ENCODE peak calls at places on chromosome 17, in four cellular contexts. D is IMR-90, T is AG04450, I is heart right ventricle. L is an unnamed sample.

GRCh38 chr17:13642188-13642587 is 40.5 kb upstream of the HS3ST3A1 start:
- DNase-seq in T (no peak), I (no peak), D (no peak), L (no peak)

GRCh38 chr17:73667184-73667959 is 23.1 kb upstream of the SDK2 start:
- DNase-seq in T (no peak), I (no peak), D (no peak), L (no peak)

GRCh38 chr17:75048396-75048933 is 1.4 kb downstream of the KCTD2 start:
- DNase-seq in I (peak; percentile 27), T (no peak), D (peak; percentile 10), L (no peak)

GRCh38 chr17:51640108-51640622 is 379.8 kb downstream of the UTP18 start:
- DNase-seq in T (no peak), D (no peak), I (no peak), L (peak; percentile 17)

GRCh38 chr17:43832976-43833829 is at the start of gene MPP3:
- DNase-seq in I (peak; percentile 76), D (peak; percentile 59), T (no peak), L (no peak)

GRCh38 chr17:17509601-17510425 is 13.6 kb upstream of the RASD1 start:
- DNase-seq in T (no peak), I (no peak), D (no peak), L (no peak)

GRCh38 chr17:17067277-17067676 is 25.0 kb downstream of the MPRIP start:
- DNase-seq in T (no peak), I (no peak), D (peak; percentile 55), L (no peak)

GRCh38 chr17:10429416-10430045 is 7.8 kb upstream of the MYH8 start:
- DNase-seq in D (peak; percentile 28), I (no peak), T (no peak), L (no peak)

GRCh38 chr17:78358538-78359215 is 1.2 kb downstream of the SOCS3 start:
- DNase-seq in D (peak; percentile 53), I (peak; percentile 34), T (no peak), L (no peak)

GRCh38 chr17:16997514-16998429 is 25.9 kb upstream of the TNFRSF13B start:
- DNase-seq in I (peak; percentile 65), D (no peak), T (no peak), L (no peak)

GRCh38 chr17:2610195-2610594 is 16.7 kb downstream of the PAFAH1B1 start:
- DNase-seq in I (no peak), T (no peak), D (no peak), L (no peak)

GRCh38 chr17:32731556-32732295 is 145.2 kb downstream of the MYO1D start:
- DNase-seq in T (no peak), D (no peak), I (no peak), L (no peak)

GRCh38 chr17:51036084-51036483 is 84.6 kb downstream of the SPAG9 start:
- DNase-seq in T (no peak), D (no peak), I (no peak), L (no peak)

GRCh38 chr17:77501101-77501566 is 360.4 kb downstream of the SEC14L1 start:
- DNase-seq in I (no peak), D (no peak), T (no peak), L (no peak)

GRCh38 chr17:61303334-61304096 is 96.1 kb upstream of the TBX2 start:
- DNase-seq in I (no peak), D (peak; percentile 81), T (no peak), L (no peak)

GRCh38 chr17:16285646-16286008 is 67.6 kb downstream of the CENPV start:
- DNase-seq in T (no peak), I (no peak), D (no peak), L (no peak)

GRCh38 chr17:40095944-40096791 is 4.2 kb downstream of the NR1D1 start:
- DNase-seq in I (no peak), T (no peak), D (peak; percentile 19), L (no peak)

DNA sequence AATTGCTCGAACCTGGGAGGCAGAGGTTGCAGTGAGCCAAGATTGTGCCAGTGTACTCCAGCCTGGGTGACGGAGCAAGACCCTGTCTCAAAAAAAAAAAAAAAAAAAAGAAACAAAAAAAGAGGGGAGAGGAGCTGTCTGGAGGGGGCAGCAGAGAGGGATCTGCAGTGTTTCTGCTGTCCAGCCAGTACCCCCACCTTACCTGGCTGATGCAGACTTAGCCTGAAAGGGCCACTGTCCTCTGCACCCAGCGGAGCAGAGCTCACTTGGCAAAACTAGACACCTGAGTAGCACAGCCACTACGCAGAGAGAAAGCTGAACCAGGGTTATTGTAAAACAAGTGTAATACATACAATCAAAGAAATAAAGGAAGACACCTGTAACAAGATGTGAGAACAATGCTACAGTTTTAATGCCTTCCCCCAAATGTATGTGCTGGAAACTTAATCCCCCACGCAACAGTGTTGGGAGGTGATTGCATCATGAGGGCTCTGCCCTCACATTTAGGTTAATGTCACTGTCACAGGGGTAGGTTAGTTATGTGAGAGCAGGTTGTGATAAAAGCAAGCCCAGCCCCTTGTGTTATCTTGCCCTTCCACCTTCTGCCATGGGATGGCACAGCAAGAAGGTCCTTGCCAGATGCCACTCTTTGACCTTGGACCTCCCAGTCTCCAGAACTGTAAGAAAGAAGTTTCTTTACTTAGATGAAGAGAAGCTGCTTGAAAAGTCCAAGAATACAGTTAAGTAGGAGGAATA is 211.2 kb downstream of the RPTOR start:
- DNase-seq in T (no peak), I (no peak), D (no peak), L (no peak)
- TF ChIP-seq CTCF in T (peak; percentile 31), I (no peak), D (peak; percentile 31), L (no peak)

GRCh38 chr17:42423766-42424165 is 710 bp upstream of the CAVIN1 start:
- DNase-seq in T (no peak), I (no peak), D (no peak), L (no peak)
- H3K4me3 ChIP-seq in T (peak overlapping the region; percentile 53), I (peak overlapping the region; percentile 90), D (peak overlapping the region; percentile 25), L (no peak overlapping the region)

GRCh38 chr17:30203471-30203981 is 32.0 kb downstream of the SLC6A4 start:
- DNase-seq in D (no peak), T (no peak), I (no peak), L (no peak)
- TF ChIP-seq CTCF in D (no peak), T (no peak), I (no peak), L (no peak)

DNA sequence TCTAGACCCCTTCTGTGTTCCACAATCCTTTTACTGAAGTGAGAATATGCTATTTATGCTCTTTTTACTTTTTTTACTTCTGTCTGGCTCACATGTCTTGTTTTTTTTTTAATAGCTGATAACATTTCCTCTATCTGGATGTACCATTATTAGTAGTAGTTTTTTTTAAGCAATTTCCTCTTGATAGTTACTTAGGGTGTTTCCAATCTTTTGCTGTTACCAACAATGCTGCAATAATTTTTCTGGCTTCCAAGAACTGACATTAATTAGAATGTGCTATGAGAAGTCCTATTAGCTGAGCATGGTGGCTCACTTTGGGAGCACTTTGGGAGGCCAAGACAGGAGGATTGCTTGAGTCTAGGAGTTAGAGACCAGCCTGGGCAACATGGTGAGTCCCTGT is 32.0 kb downstream of the KSR1 start:
- DNase-seq in T (no peak), I (no peak), D (no peak), L (no peak)
- H3K4me3 ChIP-seq in T (no peak overlapping the region), I (no peak overlapping the region), D (no peak overlapping the region), L (no peak overlapping the region)

GRCh38 chr17:64497565-64498035 is 746 bp upstream of the POLG2 start:
- DNase-seq in D (no peak), I (no peak), T (no peak), L (no peak)
- TF ChIP-seq CTCF in D (no peak), I (no peak), T (no peak), L (no peak)

GRCh38 chr17:67831268-67831667 is 6.0 kb downstream of the BPTF start:
- DNase-seq in T (no peak), D (no peak), I (no peak), L (no peak)
- H3K4me3 ChIP-seq in T (no peak overlapping the region), D (no peak overlapping the region), I (no peak overlapping the region), L (no peak overlapping the region)

DNA sequence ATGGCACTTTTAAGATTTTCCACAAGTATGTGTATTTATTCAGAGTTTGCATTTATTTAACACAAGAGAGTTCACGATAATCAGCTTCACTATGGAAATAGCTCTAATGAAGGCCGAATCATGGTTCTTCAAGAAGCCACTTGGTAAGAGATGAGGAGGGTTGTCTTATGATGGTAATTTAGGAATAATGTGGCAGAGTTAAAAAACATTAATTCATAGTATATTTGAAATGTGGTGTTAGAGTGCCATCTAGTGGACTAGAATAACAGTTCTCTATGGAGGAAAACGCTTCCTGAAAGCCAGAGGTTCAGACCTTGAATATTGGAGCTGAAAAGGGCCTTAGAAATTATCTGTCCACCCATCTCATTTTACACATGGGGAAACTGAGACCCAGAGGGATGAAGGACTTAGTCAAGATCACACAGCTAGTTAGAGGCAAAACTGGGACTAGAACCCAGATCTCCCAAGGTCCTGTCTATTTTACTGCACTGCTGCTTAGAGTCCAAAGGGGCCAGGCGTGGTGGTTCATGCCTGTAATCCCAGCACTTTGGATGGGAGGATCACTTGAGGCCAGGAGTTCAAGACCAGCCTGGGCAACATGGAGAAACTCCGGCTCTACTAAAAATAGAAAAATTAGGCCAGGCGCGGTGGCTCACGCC is 33.8 kb upstream of the KPNB1 start:
- DNase-seq in T (no peak), I (no peak), D (peak; percentile 62), L (peak; percentile 14)
- TF ChIP-seq CTCF in T (peak; percentile 67), I (peak; percentile 76), D (peak; percentile 71), L (peak; percentile 60)

DNA sequence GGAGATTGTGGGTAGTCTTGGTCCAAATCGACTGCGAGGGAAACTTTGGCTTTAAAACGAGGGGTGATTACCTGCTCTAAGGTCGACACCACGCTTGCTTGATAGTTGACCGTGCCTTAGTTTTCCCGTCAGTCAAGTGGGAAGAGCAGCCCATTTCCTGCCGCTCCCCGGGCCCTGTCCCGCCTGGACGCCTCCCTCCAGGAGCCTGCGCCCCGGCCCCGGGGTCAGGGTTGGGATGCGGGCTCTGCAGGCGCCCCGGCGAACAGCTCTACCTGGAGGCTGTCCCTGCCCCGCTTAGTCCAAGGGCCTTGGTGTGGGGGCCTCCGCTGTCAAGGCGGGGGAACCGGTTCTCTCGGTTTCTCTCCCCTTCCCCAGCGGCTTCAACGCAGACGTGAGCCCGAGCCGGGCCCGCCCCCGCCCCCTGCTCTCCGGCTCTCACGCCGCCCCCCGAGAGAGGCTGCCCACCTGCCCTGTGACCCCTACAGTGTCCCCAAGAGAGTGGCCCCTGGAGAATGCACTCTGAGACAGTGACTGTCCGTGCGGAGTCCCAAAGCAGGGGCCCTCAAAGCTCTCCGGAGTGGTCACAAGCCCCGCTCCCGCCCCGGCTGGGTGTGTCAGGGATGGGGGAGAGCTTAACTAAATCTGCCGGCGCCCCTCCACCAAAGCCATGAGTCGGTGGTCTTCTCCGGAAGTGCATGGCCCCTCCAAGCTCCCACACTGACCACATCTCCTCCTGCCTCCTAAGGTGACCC is 117.4 kb upstream of the SMURF2 start:
- DNase-seq in D (no peak), I (no peak), T (no peak), L (no peak)
- H3K4me3 ChIP-seq in D (no peak overlapping the region), I (peak overlapping the region; percentile 59), T (no peak overlapping the region), L (no peak overlapping the region)

GRCh38 chr17:82318169-82318498 is 726 bp upstream of the CD7 start:
- DNase-seq in T (no peak), D (no peak), I (no peak), L (no peak)
- TF ChIP-seq CTCF in T (no peak), D (no peak), I (no peak), L (no peak)

GRCh38 chr17:45228985-45229517 is 7.4 kb downstream of the FMNL1 start:
- DNase-seq in T (peak; percentile 86), I (peak; percentile 85), D (peak; percentile 96), L (no peak)
- H3K4me3 ChIP-seq in T (peak overlapping the region; percentile 22), I (peak overlapping the region; percentile 7), D (no peak overlapping the region), L (no peak overlapping the region)